ENCODE peak calls at places on chromosomes 1 and 21, in nine cellular contexts. T, Z, J, Y, U, W, B, A and V are unnamed samples.
A peak's percentile ranks its signal among the peaks of the same experiment; 100 is the strongest.

GRCh38 chr21:33936221-33937038 is 20.8 kb upstream of the ATP5PO start:
- DNase-seq in T (no peak), A (no peak), W (no peak), Z (no peak), B (no peak), J (no peak), U (no peak), Y (no peak), V (no peak)

GRCh38 chr1:115557715-115558114 is 84.1 kb upstream of the VANGL1 start:
- DNase-seq in T (no peak), A (no peak), J (no peak), U (no peak), Y (no peak), B (no peak), Z (no peak), W (no peak), V (no peak)

GRCh38 chr1:2098301-2098698 is 48.1 kb downstream of the PRKCZ start:
- DNase-seq in W (no peak), B (no peak), Z (peak; percentile 43), J (no peak), Y (no peak), A (no peak), T (no peak), U (no peak), V (no peak)

GRCh38 chr1:43372172-43372571 is 4.4 kb upstream of the ELOVL1 start:
- DNase-seq in J (no peak), A (no peak), U (no peak), W (peak; percentile 57), T (no peak), Y (no peak), B (no peak), Z (no peak), V (no peak)

GRCh38 chr1:212413902-212414327 is 771 bp downstream of the PACC1 start:
- DNase-seq in B (no peak), Y (no peak), U (no peak), J (no peak), T (no peak), Z (no peak), A (no peak), W (peak; percentile 14), V (peak; percentile 24)

GRCh38 chr1:192763243-192763642 is 45.6 kb upstream of the RGS2 start:
- DNase-seq in W (peak; percentile 58), J (no peak), Z (no peak), U (no peak), T (no peak), B (no peak), Y (no peak), A (no peak), V (no peak)

GRCh38 chr1:109395602-109396512 is 1.9 kb downstream of the SORT1 start:
- DNase-seq in Y (no peak), Z (no peak), A (no peak), T (no peak), W (peak; percentile 65), B (no peak), U (no peak), J (peak; percentile 17), V (no peak)

GRCh38 chr21:15592271-15592860 is 137.4 kb upstream of the USP25 start:
- DNase-seq in A (no peak), T (no peak), Y (no peak), Z (no peak), W (peak; percentile 45), U (no peak), J (no peak), B (peak; percentile 21), V (no peak)

GRCh38 chr1:74771913-74772515 is 39.1 kb downstream of the TYW3 start:
- DNase-seq in J (peak; percentile 12), A (no peak), U (no peak), T (no peak), B (peak; percentile 7), Z (no peak), Y (no peak), W (peak; percentile 51), V (peak; percentile 20)

GRCh38 chr1:228241259-228241658 is 33.4 kb downstream of the OBSCN start:
- DNase-seq in Z (no peak), W (no peak), T (no peak), J (no peak), U (no peak), Y (no peak), B (no peak), A (no peak), V (no peak)

GRCh38 chr1:67522793-67523192 is 92.6 kb upstream of the SERBP1 start:
- DNase-seq in J (no peak), W (no peak), Z (no peak), T (no peak), Y (no peak), A (no peak), B (no peak), U (no peak), V (no peak)

GRCh38 chr21:30190554-30190953 is 23.9 kb upstream of the CLDN17 start:
- DNase-seq in Z (no peak), Y (no peak), W (no peak), B (no peak), T (no peak), U (no peak), J (no peak), A (no peak), V (no peak)

GRCh38 chr1:44245066-44245465 is 31.8 kb downstream of the DMAP1 start:
- DNase-seq in T (no peak), B (no peak), J (no peak), U (no peak), Z (no peak), Y (peak; percentile 10), A (no peak), W (no peak), V (no peak)

GRCh38 chr1:113887776-113888175 is 395 bp upstream of the BCL2L15 start:
- DNase-seq in Z (no peak), A (no peak), U (no peak), B (no peak), J (no peak), Y (no peak), T (no peak), W (no peak), V (no peak)

GRCh38 chr1:177817969-177818872 is 151.6 kb downstream of the SEC16B start:
- DNase-seq in W (no peak), Y (no peak), Z (no peak), B (no peak), U (no peak), J (no peak), A (no peak), T (no peak), V (no peak)

GRCh38 chr21:42061866-42062542 is 9.1 kb upstream of the UMODL1 start:
- DNase-seq in T (no peak), B (no peak), Z (no peak), A (no peak), U (no peak), Y (no peak), W (no peak), J (no peak), V (no peak)

GRCh38 chr1:153509729-153510354 is 25.9 kb downstream of the S100A6 start:
- DNase-seq in U (peak; percentile 55), Z (no peak), W (no peak), A (no peak), B (no peak), T (no peak), Y (no peak), J (peak; percentile 50), V (peak; percentile 43)

GRCh38 chr1:68178821-68179490 is 53.4 kb downstream of the WLS start:
- DNase-seq in A (no peak), Y (no peak), B (no peak), J (no peak), U (no peak), T (no peak), Z (no peak), W (peak; percentile 68), V (no peak)

GRCh38 chr1:12478612-12478985 is 139.4 kb downstream of the DHRS3 start:
- DNase-seq in A (peak; percentile 67), T (no peak), Z (no peak), Y (no peak), W (no peak), J (no peak), U (no peak), B (no peak), V (no peak)

GRCh38 chr1:179091691-179092165 is 9.9 kb downstream of the TOR3A start:
- DNase-seq in A (peak; percentile 87), W (peak; percentile 63), U (peak; percentile 39), T (peak; percentile 88), B (peak; percentile 39), Z (no peak), Y (no peak), J (peak; percentile 71), V (peak; percentile 74)

GRCh38 chr1:179089827-179090482 is 8.1 kb downstream of the TOR3A start:
- DNase-seq in T (no peak), A (no peak), W (no peak), Z (no peak), J (no peak), U (no peak), B (no peak), Y (no peak), V (no peak)

GRCh38 chr1:179092896-179093461 is 11.1 kb downstream of the TOR3A start:
- DNase-seq in J (no peak), A (no peak), B (no peak), Z (no peak), U (peak; percentile 0), T (peak; percentile 44), W (no peak), Y (no peak), V (no peak)

GRCh38 chr1:179090522-179090921 is 8.7 kb downstream of the TOR3A start:
- DNase-seq in J (peak; percentile 38), U (peak; percentile 4), Z (no peak), T (no peak), W (no peak), B (no peak), Y (no peak), A (no peak), V (no peak)

GRCh38 chr1:179090923-179091322 is 9.1 kb downstream of the TOR3A start:
- DNase-seq in J (no peak), W (no peak), Y (no peak), B (no peak), U (peak; percentile 18), T (no peak), Z (no peak), A (no peak), V (no peak)
- H3K36me3 ChIP-seq in J (peaks cover 35% of the 10 kb centered on the region), W (peaks cover 44% of the 10 kb centered on the region), Y (no peaks in the 10 kb centered on the region), B (no peaks in the 10 kb centered on the region), U (peaks cover 97% of the 10 kb centered on the region), T (peaks cover 19% of the 10 kb centered on the region), Z (peaks cover 37% of the 10 kb centered on the region), A (no peaks in the 10 kb centered on the region), V (no peaks in the 10 kb centered on the region)

GRCh38 chr1:166876540-166876838 is 425 bp upstream of the TADA1 start:
- DNase-seq in U (no peak), Z (no peak), T (no peak), Y (no peak), A (no peak), W (no peak), B (no peak), J (no peak), V (no peak)
- TF ChIP-seq POLR2A in U (no peak), Z (no peak), T (no peak), Y (no peak), A (no peak), W (no peak), B (no peak), J (no peak), V (no peak)

GRCh38 chr1:58670200-58670599 is 29.7 kb downstream of the MYSM1 start:
- DNase-seq in W (no peak), A (no peak), T (no peak), B (no peak), Z (no peak), U (no peak), J (no peak), Y (no peak), V (no peak)
- H3K36me3 ChIP-seq in W (peaks cover 24% of the 10 kb centered on the region), A (no peaks in the 10 kb centered on the region), T (peaks cover 6% of the 10 kb centered on the region), B (no peaks in the 10 kb centered on the region), Z (peaks cover 70% of the 10 kb centered on the region), U (peaks cover 98% of the 10 kb centered on the region), J (peaks cover 78% of the 10 kb centered on the region), Y (peaks cover 19% of the 10 kb centered on the region), V (no peaks in the 10 kb centered on the region)

GRCh38 chr1:59057211-59057694 is 239.6 kb upstream of the FGGY start:
- DNase-seq in T (peak; percentile 92), A (peak; percentile 81), W (peak; percentile 93), Z (peak; percentile 84), J (peak; percentile 39), B (peak; percentile 69), Y (peak; percentile 64), U (peak; percentile 56), V (peak; percentile 76)
- TF ChIP-seq POLR2A in T (no peak), A (peak; percentile 48), W (no peak), Z (no peak), J (no peak), B (no peak), Y (no peak), U (no peak), V (no peak)